ENCODE peak calls at places on chromosomes 11 and 22, in nine cellular contexts. U, Y, O, E, Q, A, M, D and Z are unnamed samples.

GRCh38 chr11:125272092-125272491 is 107.5 kb downstream of the PKNOX2 start:
- DNase-seq in U (no peak), Y (no peak), O (no peak), E (peak; percentile 33), Q (no peak), A (no peak), M (no peak), D (no peak), Z (no peak)

GRCh38 chr22:49307870-49308269 is 519.8 kb downstream of the BRD1 start:
- DNase-seq in U (no peak), Y (no peak), O (no peak), E (no peak), Q (peak; percentile 48), A (no peak), M (no peak), D (no peak), Z (no peak)

GRCh38 chr11:27055065-27055682 is 14.6 kb downstream of the BBOX1 start:
- DNase-seq in U (no peak), Y (no peak), O (no peak), E (peak; percentile 37), Q (no peak), A (no peak), M (no peak), D (no peak), Z (no peak)

GRCh38 chr11:79150966-79151365 is 289.9 kb downstream of the TENM4 start:
- DNase-seq in U (no peak), Y (no peak), O (no peak), E (peak; percentile 86), Q (no peak), A (no peak), M (no peak), D (no peak), Z (no peak)

GRCh38 chr11:2527621-2528291 is 82.9 kb downstream of the KCNQ1 start:
- DNase-seq in U (no peak), Y (no peak), O (no peak), E (no peak), Q (peak; percentile 35), A (no peak), M (no peak), D (peak; percentile 13), Z (no peak)

GRCh38 chr11:44264761-44265160 is 45.2 kb downstream of the ALX4 start:
- DNase-seq in U (no peak), Y (no peak), O (no peak), E (no peak), Q (no peak), A (no peak), M (no peak), D (no peak), Z (no peak)

GRCh38 chr11:69470301-69470700 is 11.2 kb upstream of the LINC01488 start:
- DNase-seq in U (no peak), Y (no peak), O (no peak), E (no peak), Q (no peak), A (no peak), M (no peak), D (no peak), Z (no peak)

GRCh38 chr22:46738642-46738960 is 549 bp upstream of the CERK start:
- DNase-seq in U (no peak), Y (no peak), O (no peak), E (no peak), Q (no peak), A (no peak), M (no peak), D (peak; percentile 42), Z (no peak)

GRCh38 chr11:113874920-113875413 is 405 bp downstream of the USP28 start:
- DNase-seq in U (no peak), Y (peak; percentile 31), O (no peak), E (peak; percentile 35), Q (no peak), A (no peak), M (peak; percentile 53), D (no peak), Z (no peak)

DNA sequence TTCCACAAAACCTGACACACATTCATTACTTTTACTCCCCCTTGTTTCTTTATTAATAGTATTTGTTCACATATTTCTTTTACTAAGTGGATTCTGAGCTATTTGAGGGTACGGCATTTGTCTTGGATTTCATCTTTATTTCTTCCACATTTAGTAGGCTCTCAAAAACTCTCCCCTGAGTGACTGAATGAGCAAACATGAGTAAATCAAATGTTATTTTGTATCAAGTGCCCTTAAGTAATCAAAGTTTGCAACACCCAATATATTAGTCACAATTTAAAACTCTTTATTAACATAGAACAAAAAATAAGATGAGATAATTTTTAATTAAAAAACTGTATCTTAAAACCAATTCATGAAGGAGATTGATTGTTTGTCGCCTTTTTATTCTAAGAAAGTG is 1101.9 kb upstream of the TENM4 start:
- DNase-seq in U (no peak), Y (no peak), O (no peak), E (no peak), Q (no peak), A (no peak), M (no peak), D (no peak), Z (no peak)
- TF ChIP-seq POLR2A in U (no peak), Y (no peak), O (no peak), E (no peak), Q (no peak), A (no peak), M (no peak), D (no peak), Z (no peak)

GRCh38 chr11:35800970-35801953 is 138.7 kb downstream of the TRIM44 start:
- DNase-seq in U (no peak), Y (no peak), O (no peak), E (no peak), Q (no peak), A (no peak), M (peak; percentile 56), D (no peak), Z (no peak)

GRCh38 chr11:35802221-35802620 is 139.6 kb downstream of the TRIM44 start:
- DNase-seq in U (no peak), Y (no peak), O (no peak), E (no peak), Q (no peak), A (no peak), M (no peak), D (no peak), Z (no peak)

GRCh38 chr11:35798423-35798822 is 135.8 kb downstream of the TRIM44 start:
- DNase-seq in U (no peak), Y (no peak), O (no peak), E (peak; percentile 31), Q (no peak), A (no peak), M (peak; percentile 37), D (no peak), Z (no peak)

GRCh38 chr11:35798983-35799382 is 136.4 kb downstream of the TRIM44 start:
- DNase-seq in U (no peak), Y (no peak), O (no peak), E (no peak), Q (no peak), A (no peak), M (no peak), D (no peak), Z (no peak)

DNA sequence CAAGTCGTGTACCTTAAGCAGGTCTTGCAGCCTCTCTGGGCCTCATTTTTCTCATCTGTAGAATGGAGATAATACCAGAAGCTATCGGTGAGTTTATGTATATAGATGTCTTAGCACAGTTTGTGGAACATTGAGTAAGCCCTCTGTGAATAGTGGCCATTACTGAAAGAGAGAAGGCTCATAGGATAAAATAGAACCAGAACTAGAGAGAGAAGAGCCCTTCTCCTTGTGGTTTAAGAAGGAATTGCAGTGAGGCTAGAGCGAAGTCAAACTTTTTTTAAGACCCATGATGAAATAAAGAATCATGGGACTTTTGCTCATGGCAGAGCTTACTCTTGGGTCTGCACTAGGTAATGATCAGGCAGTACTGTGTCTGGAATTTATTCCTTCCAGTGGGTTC is 137.1 kb downstream of the TRIM44 start:
- DNase-seq in U (no peak), Y (no peak), O (no peak), E (no peak), Q (no peak), A (no peak), M (no peak), D (no peak), Z (no peak)
- TF ChIP-seq CTCF in U (no peak), Y (no peak), O (no peak), E (no peak), Q (no peak), A (peak; percentile 5), M (no peak), D (no peak), Z (no peak)

GRCh38 chr22:29630987-29631386 is 27.6 kb downstream of the NF2 start:
- DNase-seq in U (no peak), Y (no peak), O (no peak), E (no peak), Q (no peak), A (no peak), M (no peak), D (no peak), Z (no peak)

GRCh38 chr22:29628982-29629381 is 25.5 kb downstream of the NF2 start:
- DNase-seq in U (no peak), Y (no peak), O (no peak), E (no peak), Q (no peak), A (no peak), M (no peak), D (no peak), Z (no peak)

GRCh38 chr22:29631725-29632124 is 28.3 kb downstream of the NF2 start:
- DNase-seq in U (no peak), Y (no peak), O (no peak), E (no peak), Q (no peak), A (no peak), M (no peak), D (no peak), Z (no peak)

GRCh38 chr22:29629382-29630179 is 26.1 kb downstream of the NF2 start:
- DNase-seq in U (no peak), Y (no peak), O (no peak), E (no peak), Q (no peak), A (no peak), M (peak; percentile 68), D (no peak), Z (no peak)

GRCh38 chr22:29630180-29630498 is 26.7 kb downstream of the NF2 start:
- DNase-seq in U (no peak), Y (no peak), O (no peak), E (no peak), Q (no peak), A (no peak), M (no peak), D (no peak), Z (no peak)
- H3K27ac ChIP-seq in U (no peak overlapping the region), Y (no peak overlapping the region), O (no peak overlapping the region), E (no peak overlapping the region), Q (no peak overlapping the region), A (no peak overlapping the region), M (peak overlapping the region; percentile 91), D (no peak overlapping the region), Z (no peak overlapping the region)

DNA sequence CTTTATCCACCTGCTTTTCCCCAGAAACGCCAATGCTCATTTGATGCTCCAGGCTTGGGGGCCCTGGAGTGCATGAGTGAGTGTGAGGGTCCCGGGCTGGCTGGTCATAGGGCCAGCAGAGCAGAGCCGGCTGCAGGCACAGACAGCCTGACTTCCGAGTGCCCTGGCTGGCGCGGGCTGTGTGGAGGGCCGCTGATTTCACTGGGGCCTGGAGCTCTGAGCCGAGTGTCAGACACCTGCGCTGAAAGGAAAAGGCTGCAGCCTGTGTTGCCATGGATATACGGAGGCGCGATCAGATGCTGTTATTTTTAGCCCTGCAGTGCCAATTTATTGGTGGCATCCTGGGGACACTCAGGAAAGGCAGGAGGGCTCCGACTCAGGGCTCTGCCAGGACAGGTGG is 87.6 kb downstream of the ST3GAL4 start:
- DNase-seq in U (no peak), Y (no peak), O (no peak), E (no peak), Q (no peak), A (no peak), M (no peak), D (no peak), Z (no peak)
- TF ChIP-seq POLR2A in U (no peak), Y (no peak), O (no peak), E (no peak), Q (no peak), A (no peak), M (no peak), D (no peak), Z (no peak)